ENCODE peak calls at places on chromosomes 11 and 22, in four cellular contexts. Q is CD14-positive monocyte, K is anterior cingulate cortex, T is adipocyte. A is an unnamed sample.

GRCh38 chr11:95092549-95093324 is 3.1 kb downstream of the ENDOD1 start:
- DNase-seq in Q (no peak), K (no peak), T (peak), A (peak)

GRCh38 chr22:43320943-43321900 is 21.9 kb downstream of the SCUBE1 start:
- DNase-seq in Q (peak), K (no peak), T (no peak), A (no peak)

GRCh38 chr11:18669211-18669593 is 29.4 kb upstream of the TMEM86A start:
- DNase-seq in Q (no peak), K (no peak), T (no peak), A (peak)

GRCh38 chr11:97614571-97614970 is 1224.8 kb downstream of the JRKL start:
- DNase-seq in Q (no peak), K (no peak), T (peak), A (no peak)

GRCh38 chr11:31267720-31268119 is 101.8 kb downstream of the DCDC1 start:
- DNase-seq in Q (no peak), K (no peak), T (no peak), A (no peak)

GRCh38 chr11:72574046-72574445 is 100.2 kb downstream of the PDE2A start:
- DNase-seq in Q (no peak), K (no peak), T (no peak), A (peak)

GRCh38 chr11:120598517-120599209 is 87.1 kb downstream of the GRIK4 start:
- DNase-seq in Q (no peak), K (no peak), T (no peak), A (no peak)

GRCh38 chr22:24102366-24103200 is 78.7 kb upstream of the SUSD2 start:
- DNase-seq in Q (no peak), K (no peak), T (no peak), A (peak)

A was measured in activated effector memory CD4-positive, alpha-beta T cell treated with anti-CD3 and anti-CD28 coated beads, Interleukin-2, amount 50 U/mL, for 16 hours.